ENCODE peak calls at places on chromosomes 16 and 17, in four cellular contexts. One of them, this sample, is unnamed.

GRCh38 chr17:67376509-67376891 is 581 bp upstream of the PITPNC1 start:
- DNase-seq in right lobe of liver: no peak
- DNase-seq in tibial artery: no peak
- DNase-seq in lung: no peak
- DNase-seq in this sample: peak; percentile 47

GRCh38 chr17:77502626-77503292 is 362.0 kb downstream of the SEC14L1 start:
- DNase-seq in right lobe of liver: peak; percentile 31
- DNase-seq in lung: no peak
- DNase-seq in tibial artery: no peak
- DNase-seq in this sample: no peak

GRCh38 chr17:40560592-40561293 is 4.5 kb downstream of the CCR7 start:
- DNase-seq in right lobe of liver: peak; percentile 38
- DNase-seq in tibial artery: no peak
- DNase-seq in lung: no peak
- DNase-seq in this sample: no peak

GRCh38 chr17:51435641-51436091 is 175.3 kb downstream of the UTP18 start:
- DNase-seq in right lobe of liver: peak; percentile 94
- DNase-seq in lung: peak; percentile 59
- DNase-seq in tibial artery: no peak
- DNase-seq in this sample: no peak

GRCh38 chr16:55346475-55346874 is 22.5 kb downstream of the IRX6 start:
- DNase-seq in right lobe of liver: no peak
- DNase-seq in lung: no peak
- DNase-seq in tibial artery: no peak
- DNase-seq in this sample: no peak

GRCh38 chr16:3000540-3000939 is 12.2 kb upstream of the CLDN9 start:
- DNase-seq in tibial artery: no peak
- DNase-seq in right lobe of liver: no peak
- DNase-seq in lung: no peak
- DNase-seq in this sample: no peak

GRCh38 chr17:72996791-72997190 is 95.7 kb downstream of the SLC39A11 start:
- DNase-seq in lung: no peak
- DNase-seq in right lobe of liver: no peak
- DNase-seq in tibial artery: no peak
- DNase-seq in this sample: no peak

GRCh38 chr16:28191364-28191985 is 20.3 kb downstream of the XPO6 start:
- DNase-seq in tibial artery: no peak
- DNase-seq in right lobe of liver: no peak
- DNase-seq in lung: no peak
- DNase-seq in this sample: no peak

GRCh38 chr17:82962163-82962720 is 117.2 kb upstream of the METRNL start:
- DNase-seq in right lobe of liver: peak; percentile 45
- DNase-seq in lung: no peak
- DNase-seq in tibial artery: no peak
- DNase-seq in this sample: no peak

GRCh38 chr16:54512461-54512860 is 225.9 kb upstream of the IRX3 start:
- DNase-seq in lung: no peak
- DNase-seq in tibial artery: no peak
- DNase-seq in right lobe of liver: no peak
- DNase-seq in this sample: no peak

GRCh38 chr16:68093816-68094613 is 8.8 kb downstream of the NFATC3 start:
- DNase-seq in tibial artery: no peak
- DNase-seq in right lobe of liver: no peak
- DNase-seq in lung: no peak
- DNase-seq in this sample: no peak

GRCh38 chr17:56939869-56940484 is 20.9 kb downstream of the COIL start:
- DNase-seq in lung: no peak
- DNase-seq in right lobe of liver: no peak
- DNase-seq in tibial artery: no peak
- DNase-seq in this sample: no peak

GRCh38 chr17:81396722-81397313 is 1.6 kb downstream of the BAHCC1 start:
- DNase-seq in right lobe of liver: no peak
- DNase-seq in tibial artery: no peak
- DNase-seq in lung: no peak
- DNase-seq in this sample: peak; percentile 34

GRCh38 chr16:69109486-69110270 is 4.2 kb downstream of the HAS3 start:
- DNase-seq in lung: no peak
- DNase-seq in right lobe of liver: no peak
- DNase-seq in tibial artery: no peak
- DNase-seq in this sample: no peak

GRCh38 chr16:4882261-4882632 is 35.0 kb downstream of the UBN1 start:
- DNase-seq in tibial artery: no peak
- DNase-seq in lung: no peak
- DNase-seq in right lobe of liver: no peak
- DNase-seq in this sample: no peak

GRCh38 chr17:1109606-1110523 is 69.9 kb downstream of the ABR start:
- DNase-seq in lung: no peak
- DNase-seq in right lobe of liver: no peak
- DNase-seq in tibial artery: no peak
- DNase-seq in this sample: no peak

GRCh38 chr16:50637716-50638602 is 43.2 kb downstream of the SNX20 start:
- DNase-seq in lung: no peak
- DNase-seq in right lobe of liver: no peak
- DNase-seq in tibial artery: no peak
- DNase-seq in this sample: no peak

GRCh38 chr17:57898487-57899311 is 48.9 kb upstream of the MRPS23 start:
- DNase-seq in tibial artery: peak; percentile 51
- DNase-seq in right lobe of liver: no peak
- DNase-seq in lung: peak; percentile 75
- DNase-seq in this sample: no peak

GRCh38 chr17:35489944-35490343 is 41.4 kb upstream of the SLFN13 start:
- DNase-seq in tibial artery: no peak
- DNase-seq in right lobe of liver: no peak
- DNase-seq in lung: no peak
- DNase-seq in this sample: no peak

GRCh38 chr16:15879255-15879804 is 9.1 kb downstream of the CEP20 start:
- DNase-seq in right lobe of liver: no peak
- DNase-seq in tibial artery: no peak
- DNase-seq in lung: no peak
- DNase-seq in this sample: no peak
- H3K27ac ChIP-seq in right lobe of liver: peak overlapping the region; percentile 18
- H3K27ac ChIP-seq in tibial artery: peak overlapping the region; percentile 36
- H3K27ac ChIP-seq in lung: peak overlapping the region; percentile 59
- H3K27ac ChIP-seq in this sample: no peak overlapping the region

DNA sequence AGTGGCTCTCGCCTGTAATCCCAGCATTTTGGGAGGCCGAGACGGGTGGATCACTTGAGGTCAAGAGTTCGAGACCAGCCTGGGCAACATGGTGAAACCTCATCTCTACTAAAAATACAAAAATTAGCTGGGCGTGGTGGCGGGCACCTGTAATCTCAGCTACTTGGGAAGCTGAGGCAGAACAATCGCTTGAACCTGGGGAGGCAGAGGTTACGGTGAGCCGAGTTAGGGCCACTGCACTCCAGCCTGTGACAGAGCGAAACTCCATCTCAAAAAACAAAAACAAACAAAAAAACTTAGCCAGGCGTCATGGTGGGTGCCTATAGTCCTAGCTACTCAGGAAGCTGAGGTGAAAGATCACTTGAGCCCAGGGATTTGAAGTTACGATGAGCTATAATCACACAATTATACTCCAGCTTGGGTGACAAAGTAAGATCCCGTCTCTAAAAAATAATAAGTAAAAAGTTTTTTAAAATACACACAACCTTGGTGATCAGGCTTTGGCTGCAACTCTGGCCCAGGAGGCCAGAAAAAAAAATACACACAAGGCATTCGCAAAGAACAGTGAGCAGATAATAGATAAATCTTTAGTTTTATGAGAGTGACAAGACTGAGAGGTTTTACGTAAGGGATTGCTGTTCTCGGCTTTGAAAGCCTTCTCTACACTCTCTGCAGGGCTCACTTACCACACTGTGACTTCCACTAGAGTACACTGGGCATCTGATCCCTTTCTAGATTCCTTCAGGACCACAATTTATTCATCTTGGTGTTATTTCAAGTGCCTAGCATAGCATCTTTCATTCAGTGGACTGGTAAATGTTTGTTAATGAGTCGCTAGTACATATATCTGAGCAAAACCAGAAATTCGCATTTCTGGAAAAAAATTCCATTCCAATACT is 5.9 kb downstream of the GSPT1 start:
- DNase-seq in lung: no peak
- DNase-seq in tibial artery: no peak
- DNase-seq in right lobe of liver: no peak
- DNase-seq in this sample: no peak
- H3K27ac ChIP-seq in lung: no peak overlapping the region
- H3K27ac ChIP-seq in tibial artery: no peak overlapping the region
- H3K27ac ChIP-seq in right lobe of liver: no peak overlapping the region
- H3K27ac ChIP-seq in this sample: no peak overlapping the region

DNA sequence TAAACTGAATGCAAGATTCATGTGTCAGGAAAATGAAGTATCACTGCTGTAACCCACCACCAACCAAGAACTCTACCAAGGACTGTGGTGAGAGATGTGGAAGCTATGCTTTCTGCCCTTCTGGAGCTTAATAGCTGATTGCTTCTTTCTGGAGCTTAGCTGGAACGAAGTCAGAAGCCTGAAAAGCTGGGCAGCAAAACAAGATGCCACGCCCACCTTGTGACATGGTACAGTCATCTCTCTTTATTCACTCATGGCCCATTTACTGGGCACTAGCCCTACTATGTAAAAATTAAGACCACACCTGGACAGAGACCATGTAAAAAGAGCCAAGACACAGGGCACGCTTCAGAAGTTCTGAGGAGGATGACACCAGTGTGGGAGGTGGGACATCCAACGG is 48.1 kb downstream of the TEX2 start:
- DNase-seq in lung: no peak
- DNase-seq in right lobe of liver: no peak
- DNase-seq in tibial artery: no peak
- DNase-seq in this sample: no peak
- H3K27ac ChIP-seq in lung: no peak overlapping the region
- H3K27ac ChIP-seq in right lobe of liver: no peak overlapping the region
- H3K27ac ChIP-seq in tibial artery: peak overlapping the region; percentile 65
- H3K27ac ChIP-seq in this sample: no peak overlapping the region

GRCh38 chr17:50169881-50170459 is 4.2 kb downstream of the SGCA start:
- DNase-seq in lung: no peak
- DNase-seq in tibial artery: no peak
- DNase-seq in right lobe of liver: no peak
- DNase-seq in this sample: no peak

GRCh38 chr17:50167371-50167770 is 1.6 kb downstream of the SGCA start:
- DNase-seq in lung: no peak
- DNase-seq in right lobe of liver: no peak
- DNase-seq in tibial artery: no peak
- DNase-seq in this sample: no peak

GRCh38 chr17:50169121-50169764 is 3.4 kb downstream of the SGCA start:
- DNase-seq in tibial artery: no peak
- DNase-seq in right lobe of liver: peak; percentile 48
- DNase-seq in lung: peak; percentile 52
- DNase-seq in this sample: no peak

GRCh38 chr17:50166518-50167181 is 845 bp downstream of the SGCA start:
- DNase-seq in tibial artery: no peak
- DNase-seq in right lobe of liver: no peak
- DNase-seq in lung: no peak
- DNase-seq in this sample: no peak

DNA sequence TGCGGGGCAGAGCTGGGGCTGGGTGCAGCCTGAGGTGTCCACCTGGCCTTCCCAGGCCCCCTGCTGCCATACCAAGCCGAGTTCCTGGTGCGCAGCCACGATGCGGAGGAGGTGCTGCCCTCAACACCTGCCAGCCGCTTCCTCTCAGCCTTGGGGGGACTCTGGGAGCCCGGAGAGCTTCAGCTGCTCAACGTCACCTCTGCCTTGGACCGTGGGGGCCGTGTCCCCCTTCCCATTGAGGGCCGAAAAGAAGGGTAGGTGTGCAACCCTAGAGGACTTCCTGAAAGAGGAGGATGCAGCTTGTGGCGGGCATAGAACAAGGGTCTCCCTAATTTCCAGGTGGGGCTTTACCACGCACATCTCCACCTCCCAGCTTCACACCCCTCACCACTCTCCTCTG is 2.5 kb downstream of the SGCA start:
- DNase-seq in right lobe of liver: no peak
- DNase-seq in lung: no peak
- DNase-seq in tibial artery: no peak
- DNase-seq in this sample: no peak
- H3K27ac ChIP-seq in right lobe of liver: no peak overlapping the region
- H3K27ac ChIP-seq in lung: no peak overlapping the region
- H3K27ac ChIP-seq in tibial artery: peak overlapping the region; percentile 99
- H3K27ac ChIP-seq in this sample: no peak overlapping the region

GRCh38 chr16:70702624-70703023 is 16.8 kb upstream of the MTSS2 start:
- DNase-seq in right lobe of liver: no peak
- DNase-seq in lung: no peak
- DNase-seq in tibial artery: no peak
- DNase-seq in this sample: no peak
- H3K27ac ChIP-seq in right lobe of liver: peak overlapping the region; percentile 20
- H3K27ac ChIP-seq in lung: peak overlapping the region; percentile 57
- H3K27ac ChIP-seq in tibial artery: peak overlapping the region; percentile 100
- H3K27ac ChIP-seq in this sample: peak overlapping the region; percentile 26